ENCODE peak calls at places on chromosomes 4 and X, in four cellular contexts. One of them, this sample, is unnamed.

GRCh38 chrX:154373340-154374306 is 811 bp downstream of the FLNA start:
- DNase-seq in A549: peak
- DNase-seq in ascending aorta: no peak
- DNase-seq in tibial nerve: peak
- DNase-seq in this sample: no peak

GRCh38 chr4:28226962-28227361 is 1366.3 kb downstream of the STIM2 start:
- DNase-seq in A549: no peak
- DNase-seq in ascending aorta: no peak
- DNase-seq in tibial nerve: no peak
- DNase-seq in this sample: no peak

GRCh38 chr4:128388352-128388630 is 100.7 kb upstream of the PGRMC2 start:
- DNase-seq in A549: peak
- DNase-seq in ascending aorta: no peak
- DNase-seq in tibial nerve: no peak
- DNase-seq in this sample: no peak

GRCh38 chr4:8383016-8383415 is 57.5 kb downstream of the ACOX3 start:
- DNase-seq in A549: no peak
- DNase-seq in ascending aorta: no peak
- DNase-seq in tibial nerve: no peak
- DNase-seq in this sample: no peak

GRCh38 chr4:98512918-98513317 is 145.5 kb downstream of the TSPAN5 start:
- DNase-seq in A549: no peak
- DNase-seq in ascending aorta: no peak
- DNase-seq in tibial nerve: no peak
- DNase-seq in this sample: no peak

GRCh38 chr4:6172093-6172926 is 28.0 kb downstream of the JAKMIP1 start:
- DNase-seq in A549: no peak
- DNase-seq in ascending aorta: no peak
- DNase-seq in tibial nerve: no peak
- DNase-seq in this sample: no peak

GRCh38 chr4:69830529-69831269 is 29.2 kb downstream of the SULT1E1 start:
- DNase-seq in A549: peak
- DNase-seq in ascending aorta: no peak
- DNase-seq in tibial nerve: no peak
- DNase-seq in this sample: no peak

GRCh38 chrX:15055146-15055930 is 182.1 kb downstream of the MOSPD2 start:
- DNase-seq in A549: no peak
- DNase-seq in ascending aorta: no peak
- DNase-seq in tibial nerve: no peak
- DNase-seq in this sample: no peak

GRCh38 chrX:38800981-38801845 is at the start of gene MID1IP1:
- DNase-seq in A549: peak
- DNase-seq in ascending aorta: peak
- DNase-seq in tibial nerve: peak
- DNase-seq in this sample: peak

GRCh38 chr4:119035941-119036737 is 99.5 kb upstream of the MYOZ2 start:
- DNase-seq in A549: no peak
- DNase-seq in ascending aorta: no peak
- DNase-seq in tibial nerve: no peak
- DNase-seq in this sample: no peak

GRCh38 chr4:86359944-86360478 is at the start of gene MAPK10:
- DNase-seq in A549: no peak
- DNase-seq in ascending aorta: peak
- DNase-seq in tibial nerve: peak
- DNase-seq in this sample: peak

GRCh38 chrX:71991164-71991563 is 80.5 kb downstream of the NHSL2 start:
- DNase-seq in A549: no peak
- DNase-seq in ascending aorta: no peak
- DNase-seq in tibial nerve: no peak
- DNase-seq in this sample: no peak

GRCh38 chrX:106009145-106009544 is 29.4 kb downstream of the SERPINA7 start:
- DNase-seq in A549: no peak
- DNase-seq in ascending aorta: no peak
- DNase-seq in tibial nerve: no peak
- DNase-seq in this sample: no peak

GRCh38 chr4:29711226-29711625 is 1008.9 kb upstream of the PCDH7 start:
- DNase-seq in A549: no peak
- DNase-seq in ascending aorta: no peak
- DNase-seq in tibial nerve: no peak
- DNase-seq in this sample: no peak

GRCh38 chr4:144645102-144645469 is 870 bp upstream of the HHIP start:
- DNase-seq in A549: no peak
- DNase-seq in ascending aorta: no peak
- DNase-seq in tibial nerve: peak
- DNase-seq in this sample: no peak

GRCh38 chr4:133668061-133668851 is 519.2 kb downstream of the PCDH10 start:
- DNase-seq in A549: no peak
- DNase-seq in ascending aorta: no peak
- DNase-seq in tibial nerve: no peak
- DNase-seq in this sample: no peak

GRCh38 chr4:61921890-61922289 is 721.8 kb downstream of the ADGRL3 start:
- DNase-seq in A549: no peak
- DNase-seq in ascending aorta: no peak
- DNase-seq in tibial nerve: no peak
- DNase-seq in this sample: no peak

GRCh38 chrX:10165580-10166247 is 8.9 kb downstream of the CLCN4 start:
- DNase-seq in A549: no peak
- DNase-seq in ascending aorta: no peak
- DNase-seq in tibial nerve: no peak
- DNase-seq in this sample: no peak

GRCh38 chr4:151034829-151035228 is 19.7 kb upstream of the LRBA start:
- DNase-seq in A549: no peak
- DNase-seq in ascending aorta: no peak
- DNase-seq in tibial nerve: no peak
- DNase-seq in this sample: no peak

GRCh38 chrX:48530736-48531135 is 8.8 kb upstream of the TBC1D25 start:
- DNase-seq in A549: no peak
- DNase-seq in ascending aorta: no peak
- DNase-seq in tibial nerve: no peak
- DNase-seq in this sample: no peak

GRCh38 chrX:25178555-25178954 is 162.8 kb upstream of the ARX start:
- DNase-seq in A549: no peak
- DNase-seq in ascending aorta: no peak
- DNase-seq in tibial nerve: no peak
- DNase-seq in this sample: no peak

GRCh38 chr4:123827511-123827910 is 430.9 kb downstream of the SPRY1 start:
- DNase-seq in A549: no peak
- DNase-seq in ascending aorta: no peak
- DNase-seq in tibial nerve: no peak
- DNase-seq in this sample: no peak

GRCh38 chr4:94304365-94304971 is 38.2 kb downstream of the HPGDS start:
- DNase-seq in A549: peak
- DNase-seq in ascending aorta: no peak
- DNase-seq in tibial nerve: peak
- DNase-seq in this sample: no peak

DNA sequence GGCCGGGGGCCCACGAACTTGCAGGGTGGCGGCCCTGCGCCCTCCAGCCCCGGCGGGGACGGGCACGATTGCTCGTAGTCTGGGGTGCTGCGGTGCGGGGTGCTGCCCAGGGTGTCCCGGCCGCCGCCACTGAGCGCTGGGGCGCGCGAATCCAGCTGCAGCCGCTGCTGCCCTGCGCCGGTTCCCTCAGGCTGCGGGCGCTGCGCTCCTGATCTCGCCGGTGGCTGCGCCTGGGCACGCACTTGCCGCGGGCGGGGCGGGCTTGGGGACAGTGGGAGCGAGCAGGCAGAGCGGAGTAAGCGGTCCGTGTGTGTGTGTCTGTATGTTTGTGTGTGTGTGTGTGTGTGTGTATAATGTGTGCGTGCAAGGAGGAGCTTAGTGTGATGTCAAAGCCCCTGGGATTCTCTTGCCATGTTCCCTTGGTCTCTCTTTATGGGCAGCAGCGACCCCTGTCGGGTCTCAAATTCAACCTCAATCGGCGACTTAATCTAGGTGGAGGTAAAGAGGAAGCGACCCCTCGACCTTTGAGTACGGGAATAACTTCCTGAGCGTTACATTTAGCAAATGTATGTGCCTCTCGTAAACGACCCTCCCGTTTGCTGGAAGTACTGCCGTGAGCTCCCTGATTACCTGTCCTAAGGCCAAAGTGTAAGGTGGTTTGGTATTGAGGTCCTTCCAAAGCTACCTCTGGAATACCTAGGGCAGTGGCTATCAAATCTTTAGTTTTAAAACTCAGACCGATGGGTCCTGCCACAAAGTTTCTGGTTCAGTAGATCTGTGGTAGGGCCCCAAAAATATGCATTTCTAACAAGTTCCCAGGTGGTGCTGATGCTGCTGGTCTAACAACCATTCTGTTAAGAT is at the start of gene RNF150:
- DNase-seq in A549: peak
- DNase-seq in ascending aorta: peak
- DNase-seq in tibial nerve: peak
- DNase-seq in this sample: peak
- TF ChIP-seq CTCF in A549: peak
- TF ChIP-seq CTCF in ascending aorta: peak
- TF ChIP-seq CTCF in tibial nerve: peak
- TF ChIP-seq CTCF in this sample: peak

DNA sequence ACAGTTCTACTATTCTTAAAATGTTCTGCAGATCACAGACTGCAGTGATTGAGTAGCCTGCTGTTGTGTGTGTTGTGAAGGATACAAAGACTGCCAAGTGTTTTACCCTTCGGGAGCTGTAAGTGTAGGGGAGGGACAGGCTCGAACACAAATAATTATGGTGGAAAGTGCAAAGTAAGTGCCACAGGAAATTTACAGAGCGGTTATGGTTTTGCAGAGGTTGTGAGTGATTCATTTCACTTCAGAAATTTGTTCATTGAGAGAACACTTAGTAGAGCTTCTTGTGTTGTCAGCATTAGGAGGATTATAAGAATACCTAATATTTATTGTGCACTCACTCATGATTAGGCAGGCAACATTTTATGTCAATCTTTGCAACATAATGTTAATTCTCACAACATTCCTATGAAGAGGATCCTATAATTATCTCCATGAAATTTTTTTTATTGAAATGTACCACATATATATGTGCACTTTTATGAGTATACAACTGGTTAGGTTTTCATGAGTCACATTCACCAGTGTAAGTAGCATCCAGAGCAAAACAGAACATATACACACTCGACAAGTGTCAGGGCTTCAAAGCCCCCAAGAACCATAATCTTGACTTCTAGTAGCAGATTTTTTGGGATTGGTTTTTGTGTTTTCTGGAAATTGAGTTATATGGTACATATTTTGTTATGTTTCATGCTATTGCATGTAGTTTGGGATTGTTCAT is 62.2 kb downstream of the ARHGAP10 start:
- DNase-seq in A549: no peak
- DNase-seq in ascending aorta: no peak
- DNase-seq in tibial nerve: no peak
- DNase-seq in this sample: no peak
- H3K27ac ChIP-seq in A549: no peak
- H3K27ac ChIP-seq in ascending aorta: no peak
- H3K27ac ChIP-seq in tibial nerve: no peak
- H3K27ac ChIP-seq in this sample: no peak

GRCh38 chrX:57451426-57452020 is 140.3 kb upstream of the ZXDB start:
- DNase-seq in A549: no peak
- DNase-seq in ascending aorta: no peak
- DNase-seq in tibial nerve: no peak
- DNase-seq in this sample: no peak

DNA sequence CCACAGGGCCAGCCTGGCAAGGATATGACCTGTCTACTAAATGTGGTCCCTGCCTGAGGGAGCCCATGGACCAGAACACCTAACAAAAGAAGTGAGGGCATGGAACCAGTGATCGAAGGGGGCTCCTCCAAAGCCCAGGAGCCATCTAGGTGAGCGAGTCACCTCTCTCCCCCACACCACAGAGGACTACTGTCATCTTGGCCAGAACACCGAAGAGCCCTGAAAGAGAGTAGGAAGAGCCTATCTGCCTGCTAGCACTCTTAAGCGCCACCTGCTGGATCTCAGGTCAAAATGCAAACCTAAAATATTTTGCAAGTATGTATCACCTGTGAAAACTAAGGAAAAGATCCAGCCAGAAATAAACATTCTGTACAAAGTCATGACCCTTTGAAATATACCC is 137.9 kb upstream of the ZXDB start:
- DNase-seq in A549: peak
- DNase-seq in ascending aorta: no peak
- DNase-seq in tibial nerve: no peak
- DNase-seq in this sample: no peak
- TF ChIP-seq CTCF in A549: no peak
- TF ChIP-seq CTCF in ascending aorta: no peak
- TF ChIP-seq CTCF in tibial nerve: no peak
- TF ChIP-seq CTCF in this sample: no peak

GRCh38 chr4:15657366-15657765 is 2.2 kb upstream of the FBXL5 start:
- DNase-seq in A549: no peak
- DNase-seq in ascending aorta: no peak
- DNase-seq in tibial nerve: no peak
- DNase-seq in this sample: no peak
- H3K27ac ChIP-seq in A549: no peak
- H3K27ac ChIP-seq in ascending aorta: peak
- H3K27ac ChIP-seq in tibial nerve: no peak
- H3K27ac ChIP-seq in this sample: peak

DNA sequence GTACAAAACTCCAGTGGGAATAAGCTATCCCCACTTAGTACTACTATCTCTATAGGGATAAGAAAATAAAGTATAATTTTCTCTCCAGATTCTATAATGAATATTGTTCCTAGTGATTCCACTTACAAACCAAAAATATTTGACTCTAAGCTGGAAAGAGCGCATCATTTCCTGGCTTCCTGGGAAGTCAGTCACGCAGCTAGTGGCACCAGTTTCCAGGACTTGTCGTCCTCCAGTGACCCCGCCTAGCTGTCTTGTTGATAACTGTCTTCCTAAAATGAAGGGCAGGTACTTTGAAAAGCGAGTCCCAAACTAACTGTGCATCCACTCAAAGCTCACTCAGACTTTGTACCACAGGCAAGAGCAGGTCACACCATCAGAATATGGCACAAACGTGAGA is 39.3 kb downstream of the LNX1 start:
- DNase-seq in A549: no peak
- DNase-seq in ascending aorta: no peak
- DNase-seq in tibial nerve: no peak
- DNase-seq in this sample: no peak
- TF ChIP-seq CTCF in A549: no peak
- TF ChIP-seq CTCF in ascending aorta: no peak
- TF ChIP-seq CTCF in tibial nerve: no peak
- TF ChIP-seq CTCF in this sample: no peak

GRCh38 chrX:115561605-115562491 is 874 bp downstream of the PLS3 start:
- DNase-seq in A549: peak
- DNase-seq in ascending aorta: no peak
- DNase-seq in tibial nerve: peak
- DNase-seq in this sample: no peak

GRCh38 chrX:115560978-115561604 is at the start of gene PLS3:
- DNase-seq in A549: peak
- DNase-seq in ascending aorta: peak
- DNase-seq in tibial nerve: peak
- DNase-seq in this sample: peak

GRCh38 chrX:115560211-115560977 is 580 bp upstream of the PLS3 start:
- DNase-seq in A549: peak
- DNase-seq in ascending aorta: no peak
- DNase-seq in tibial nerve: no peak
- DNase-seq in this sample: no peak

GRCh38 chrX:115562492-115562872 is 1.5 kb downstream of the PLS3 start:
- DNase-seq in A549: peak
- DNase-seq in ascending aorta: no peak
- DNase-seq in tibial nerve: no peak
- DNase-seq in this sample: no peak

GRCh38 chrX:115559672-115560071 is 1.3 kb upstream of the PLS3 start:
- DNase-seq in A549: peak
- DNase-seq in ascending aorta: no peak
- DNase-seq in tibial nerve: peak
- DNase-seq in this sample: no peak
- H3K27ac ChIP-seq in A549: peak
- H3K27ac ChIP-seq in ascending aorta: peak
- H3K27ac ChIP-seq in tibial nerve: no peak
- H3K27ac ChIP-seq in this sample: peak